ENCODE peak calls at places on chromosomes 1 and 21, in ten cellular contexts. Y is AG10803; E is heart right ventricle; K is fibroblast of lung; N is psoas muscle; Z is mammary epithelial cell; T is colonic mucosa; S is CD8-positive, alpha-beta T cell; F is skeletal muscle cell; V is endodermal cell. I is an unnamed sample.

GRCh38 chr1:11680270-11681070 is 478 bp downstream of the MAD2L2 start:
- DNase-seq in Y (peak; percentile 15), E (no peak), K (no peak), N (peak; percentile 64), Z (no peak), T (no peak), S (no peak), F (no peak), V (no peak), I (no peak)

GRCh38 chr1:20935717-20936116 is 148.6 kb upstream of the HP1BP3 start:
- DNase-seq in Y (no peak), E (no peak), K (no peak), N (no peak), Z (no peak), T (no peak), S (no peak), F (no peak), V (no peak), I (no peak)

GRCh38 chr1:98429851-98430496 is 231.5 kb upstream of the SNX7 start:
- DNase-seq in Y (no peak), E (no peak), K (no peak), N (no peak), Z (no peak), T (no peak), S (no peak), F (no peak), V (no peak), I (no peak)

GRCh38 chr1:186536272-186536905 is 75.5 kb upstream of the PDC start:
- DNase-seq in Y (peak; percentile 58), E (no peak), K (peak; percentile 32), N (no peak), Z (no peak), T (no peak), S (no peak), F (no peak), V (no peak), I (no peak)

GRCh38 chr1:69671363-69672010 is 103.8 kb downstream of the LRRC7 start:
- DNase-seq in Y (peak; percentile 4), E (no peak), K (peak; percentile 81), N (no peak), Z (peak; percentile 8), T (no peak), S (no peak), F (no peak), V (no peak), I (no peak)

GRCh38 chr1:22150923-22151322 is 8.0 kb upstream of the WNT4 start:
- DNase-seq in Y (no peak), E (no peak), K (no peak), N (no peak), Z (no peak), T (no peak), S (no peak), F (no peak), V (peak; percentile 26), I (no peak)

GRCh38 chr1:153578490-153578889 is 12.8 kb upstream of the S100A2 start:
- DNase-seq in Y (peak; percentile 73), E (no peak), K (peak; percentile 35), N (no peak), Z (no peak), T (no peak), S (no peak), F (no peak), V (no peak), I (no peak)

GRCh38 chr1:229599218-229599812 is 26.6 kb downstream of the TAF5L start:
- DNase-seq in Y (no peak), E (no peak), K (no peak), N (no peak), Z (no peak), T (no peak), S (no peak), F (no peak), V (no peak), I (no peak)

GRCh38 chr1:184972281-184973055 is 1.8 kb downstream of the NIBAN1 start:
- DNase-seq in Y (peak; percentile 56), E (no peak), K (peak; percentile 64), N (no peak), Z (peak; percentile 32), T (no peak), S (no peak), F (peak; percentile 52), V (no peak), I (no peak)

GRCh38 chr1:181135462-181135781 is 46.9 kb downstream of the IER5 start:
- DNase-seq in Y (peak; percentile 77), E (peak; percentile 31), K (peak; percentile 49), N (no peak), Z (no peak), T (peak; percentile 66), S (no peak), F (no peak), V (no peak), I (peak; percentile 52)

GRCh38 chr21:15455819-15456462 is 273.8 kb upstream of the USP25 start:
- DNase-seq in Y (no peak), E (no peak), K (no peak), N (no peak), Z (no peak), T (peak; percentile 83), S (no peak), F (no peak), V (no peak), I (no peak)

GRCh38 chr1:157419845-157420542 is 132.3 kb downstream of the FCRL5 start:
- DNase-seq in Y (no peak), E (no peak), K (no peak), N (no peak), Z (no peak), T (no peak), S (no peak), F (no peak), V (no peak), I (no peak)

GRCh38 chr1:978069-978834 is 3.6 kb downstream of the PERM1 start:
- DNase-seq in Y (no peak), E (peak; percentile 64), K (no peak), N (peak; percentile 89), Z (no peak), T (no peak), S (no peak), F (no peak), V (no peak), I (peak; percentile 44)

DNA sequence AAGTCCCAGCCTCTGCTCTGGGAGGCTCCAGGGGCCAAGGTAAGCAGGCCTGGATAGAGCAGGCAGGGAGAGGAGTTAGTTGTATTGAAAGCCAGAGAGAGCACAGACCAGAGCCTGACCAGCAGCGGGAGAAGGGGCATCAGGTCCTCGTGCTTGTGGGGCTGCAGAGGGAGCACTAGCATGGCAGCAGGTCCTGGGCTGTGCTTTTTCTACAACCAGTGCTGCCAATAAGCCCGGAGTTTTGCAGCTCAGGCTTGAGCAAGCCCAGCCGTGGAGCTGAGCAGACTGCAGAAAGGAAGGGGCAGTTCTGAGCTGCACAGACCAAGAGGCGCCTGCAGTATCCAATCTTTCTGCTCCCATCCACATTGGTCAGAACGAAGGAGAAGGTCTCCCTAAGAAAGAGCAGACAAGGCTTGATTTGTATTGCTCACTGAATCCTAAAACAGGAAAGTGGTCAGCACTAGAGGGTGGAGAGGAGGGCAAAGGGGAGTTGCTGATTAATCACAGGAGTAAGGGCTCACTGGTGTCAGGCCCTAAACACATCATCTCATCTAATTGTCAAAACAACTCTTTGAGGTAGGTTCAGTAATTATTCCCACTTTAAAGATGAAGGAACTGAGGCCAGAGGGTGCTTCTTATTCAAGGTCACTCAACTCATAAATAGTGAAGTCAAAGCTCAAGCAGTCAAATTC is 2.7 kb downstream of the DENND2D start:
- DNase-seq in Y (peak; percentile 27), E (no peak), K (peak; percentile 15), N (no peak), Z (no peak), T (peak; percentile 42), S (peak; percentile 78), F (no peak), V (peak; percentile 91), I (no peak)
- H3K4me3 ChIP-seq in Y (no peak overlapping the region), E (peak overlapping the region; percentile 58), K (no peak overlapping the region), N (no peak overlapping the region), Z (no peak overlapping the region), T (peak overlapping the region; percentile 14), S (peak overlapping the region; percentile 93), F (no peak overlapping the region), V (no peak overlapping the region), I (no peak overlapping the region)

GRCh38 chr1:40532844-40533424 is 1.5 kb downstream of the ZNF684 start:
- DNase-seq in Y (peak; percentile 56), E (peak; percentile 5), K (peak; percentile 49), N (no peak), Z (peak; percentile 52), T (peak; percentile 63), S (peak; percentile 15), F (peak; percentile 4), V (peak; percentile 68), I (no peak)
- H3K4me3 ChIP-seq in Y (no peak overlapping the region), E (peak overlapping the region; percentile 77), K (no peak overlapping the region), N (no peak overlapping the region), Z (no peak overlapping the region), T (no peak overlapping the region), S (no peak overlapping the region), F (no peak overlapping the region), V (peak overlapping the region; percentile 86), I (no peak overlapping the region)

DNA sequence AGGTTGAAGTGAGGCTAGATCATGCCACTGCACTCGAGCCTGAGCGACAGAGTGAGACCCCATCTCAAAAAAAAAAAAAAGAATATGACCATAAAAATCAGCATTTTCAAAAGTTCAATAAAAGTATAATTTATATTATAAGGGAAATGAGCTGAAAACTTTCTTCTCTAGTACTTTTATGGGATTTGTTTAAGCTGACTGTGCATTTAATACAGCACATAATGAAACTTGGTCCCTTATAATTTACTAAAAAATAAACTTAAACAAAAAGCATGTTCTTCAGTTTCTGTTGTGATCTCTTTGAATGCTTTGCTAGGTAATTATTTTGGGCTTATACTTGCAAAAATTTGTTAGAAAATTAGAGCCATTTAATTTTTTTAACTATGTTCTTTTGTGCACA is 77.8 kb downstream of the NCAM2 start:
- DNase-seq in Y (no peak), E (no peak), K (no peak), N (no peak), Z (no peak), T (no peak), S (no peak), F (no peak), V (no peak), I (no peak)
- H3K4me3 ChIP-seq in Y (no peak overlapping the region), E (no peak overlapping the region), K (no peak overlapping the region), N (no peak overlapping the region), Z (no peak overlapping the region), T (no peak overlapping the region), S (no peak overlapping the region), F (no peak overlapping the region), V (no peak overlapping the region), I (no peak overlapping the region)

GRCh38 chr1:30907641-30908445 is 715 bp downstream of the SDC3 start:
- DNase-seq in Y (no peak), E (no peak), K (no peak), N (no peak), Z (no peak), T (no peak), S (no peak), F (no peak), V (peak; percentile 65), I (peak; percentile 60)

GRCh38 chr1:30907390-30907640 is 1.2 kb downstream of the SDC3 start:
- DNase-seq in Y (no peak), E (no peak), K (no peak), N (no peak), Z (no peak), T (no peak), S (no peak), F (no peak), V (no peak), I (no peak)

GRCh38 chr1:30905403-30905802 is 3.2 kb downstream of the SDC3 start:
- DNase-seq in Y (no peak), E (no peak), K (no peak), N (no peak), Z (no peak), T (no peak), S (no peak), F (no peak), V (no peak), I (no peak)

GRCh38 chr1:30905898-30906620 is 2.5 kb downstream of the SDC3 start:
- DNase-seq in Y (peak; percentile 17), E (no peak), K (no peak), N (no peak), Z (no peak), T (no peak), S (no peak), F (no peak), V (peak; percentile 42), I (peak; percentile 40)

GRCh38 chr1:30906631-30907389 is 1.7 kb downstream of the SDC3 start:
- DNase-seq in Y (no peak), E (no peak), K (no peak), N (no peak), Z (no peak), T (no peak), S (no peak), F (no peak), V (peak; percentile 49), I (peak; percentile 62)
- H3K4me3 ChIP-seq in Y (peak overlapping the region; percentile 72), E (peak overlapping the region; percentile 71), K (peak overlapping the region; percentile 58), N (peak overlapping the region; percentile 66), Z (no peak overlapping the region), T (peak overlapping the region; percentile 42), S (no peak overlapping the region), F (peak overlapping the region; percentile 68), V (peak overlapping the region; percentile 80), I (no peak overlapping the region)

I was measured in aorta.